ENCODE peak calls at places on chromosomes 4 and X, in eight cellular contexts. U, Z, A, F, V, Q, G and O are unnamed samples.
A peak's percentile ranks its signal among the peaks of the same experiment; 100 is the strongest.

GRCh38 chr4:119646347-119647071 is 17.9 kb upstream of the PDE5A start:
- ATAC-seq in Z (no peak), Q (no peak), U (no peak), F (no peak), G (no peak), V (no peak), A (peak; percentile 62), O (peak; percentile 42)

GRCh38 chr4:112130903-112131302 is 14.4 kb upstream of the FAM241A start:
- ATAC-seq in V (no peak), Z (no peak), A (no peak), F (no peak), Q (no peak), U (peak; percentile 97), G (no peak), O (no peak)

GRCh38 chr4:168265327-168265726 is 53.2 kb downstream of the DDX60 start:
- ATAC-seq in F (no peak), U (no peak), V (no peak), A (no peak), Q (no peak), Z (no peak), G (no peak), O (no peak)

GRCh38 chrX:18098704-18099103 is 122.0 kb downstream of the BEND2 start:
- ATAC-seq in A (no peak), U (peak; percentile 75), V (no peak), Z (no peak), G (no peak), F (no peak), Q (no peak), O (no peak)

GRCh38 chr4:13653356-13653755 is 25.8 kb upstream of the BOD1L1 start:
- ATAC-seq in F (no peak), V (no peak), U (no peak), Z (no peak), Q (no peak), A (no peak), G (no peak), O (no peak)

GRCh38 chr4:6027392-6027791 is 9.2 kb upstream of the C4orf50 start:
- ATAC-seq in Q (no peak), A (no peak), V (no peak), G (no peak), F (no peak), U (no peak), Z (no peak), O (no peak)

GRCh38 chrX:44058339-44058738 is 85.1 kb upstream of the NDP start:
- ATAC-seq in F (no peak), Z (no peak), Q (no peak), G (no peak), V (no peak), A (no peak), U (no peak), O (no peak)

GRCh38 chr4:113951263-113951662 is 28.2 kb downstream of the ARSJ start:
- ATAC-seq in Z (no peak), Q (no peak), A (peak; percentile 62), V (no peak), U (no peak), G (no peak), F (peak; percentile 62), O (peak; percentile 57)

GRCh38 chrX:350534-351321 is 32.1 kb upstream of the GTPBP6 start:
- ATAC-seq in F (no peak), Z (no peak), A (no peak), U (peak; percentile 11), G (no peak), Q (no peak), V (no peak), O (no peak)

GRCh38 chr4:179124957-179125356 is 1682.7 kb upstream of the AGA start:
- ATAC-seq in V (no peak), U (peak; percentile 72), F (no peak), Z (no peak), G (peak; percentile 9), A (no peak), Q (no peak), O (no peak)

GRCh38 chr4:179125870-179126269 is 1683.6 kb upstream of the AGA start:
- ATAC-seq in A (no peak), U (no peak), Z (no peak), F (no peak), V (no peak), Q (no peak), G (no peak), O (no peak)

GRCh38 chr4:179123079-179123478 is 1680.8 kb upstream of the AGA start:
- ATAC-seq in F (no peak), Z (no peak), G (no peak), Q (no peak), V (no peak), U (no peak), A (no peak), O (no peak)

GRCh38 chr4:179128299-179128698 is 1686.1 kb upstream of the AGA start:
- ATAC-seq in U (no peak), A (no peak), F (no peak), V (no peak), G (peak; percentile 76), Z (no peak), Q (no peak), O (no peak)

DNA sequence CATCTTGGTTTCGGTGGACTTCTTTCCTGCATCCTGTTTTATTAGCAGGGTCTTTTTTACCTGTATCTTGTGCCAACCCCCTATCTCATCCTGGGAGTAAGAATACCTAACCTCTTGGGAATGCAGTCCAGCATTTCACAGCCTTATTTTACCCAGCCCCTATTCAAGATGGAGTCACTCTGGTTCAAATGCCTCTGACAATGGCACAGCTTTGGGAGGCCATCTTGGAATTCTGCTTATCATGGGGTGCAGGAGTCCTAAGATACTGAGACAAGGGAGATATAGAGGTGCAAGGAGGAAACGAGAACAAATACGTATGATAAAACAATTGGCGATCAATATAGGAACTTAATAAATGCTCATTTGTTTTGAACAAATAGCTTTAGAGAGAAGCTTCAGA is 1682.2 kb upstream of the AGA start:
- ATAC-seq in Z (no peak), Q (no peak), U (no peak), G (no peak), F (no peak), A (no peak), V (no peak), O (no peak)
- TF ChIP-seq POLR2AphosphoS5 in Z (no peak), Q (no peak), U (no peak), G (no peak), F (no peak), A (no peak), V (no peak), O (no peak)

DNA sequence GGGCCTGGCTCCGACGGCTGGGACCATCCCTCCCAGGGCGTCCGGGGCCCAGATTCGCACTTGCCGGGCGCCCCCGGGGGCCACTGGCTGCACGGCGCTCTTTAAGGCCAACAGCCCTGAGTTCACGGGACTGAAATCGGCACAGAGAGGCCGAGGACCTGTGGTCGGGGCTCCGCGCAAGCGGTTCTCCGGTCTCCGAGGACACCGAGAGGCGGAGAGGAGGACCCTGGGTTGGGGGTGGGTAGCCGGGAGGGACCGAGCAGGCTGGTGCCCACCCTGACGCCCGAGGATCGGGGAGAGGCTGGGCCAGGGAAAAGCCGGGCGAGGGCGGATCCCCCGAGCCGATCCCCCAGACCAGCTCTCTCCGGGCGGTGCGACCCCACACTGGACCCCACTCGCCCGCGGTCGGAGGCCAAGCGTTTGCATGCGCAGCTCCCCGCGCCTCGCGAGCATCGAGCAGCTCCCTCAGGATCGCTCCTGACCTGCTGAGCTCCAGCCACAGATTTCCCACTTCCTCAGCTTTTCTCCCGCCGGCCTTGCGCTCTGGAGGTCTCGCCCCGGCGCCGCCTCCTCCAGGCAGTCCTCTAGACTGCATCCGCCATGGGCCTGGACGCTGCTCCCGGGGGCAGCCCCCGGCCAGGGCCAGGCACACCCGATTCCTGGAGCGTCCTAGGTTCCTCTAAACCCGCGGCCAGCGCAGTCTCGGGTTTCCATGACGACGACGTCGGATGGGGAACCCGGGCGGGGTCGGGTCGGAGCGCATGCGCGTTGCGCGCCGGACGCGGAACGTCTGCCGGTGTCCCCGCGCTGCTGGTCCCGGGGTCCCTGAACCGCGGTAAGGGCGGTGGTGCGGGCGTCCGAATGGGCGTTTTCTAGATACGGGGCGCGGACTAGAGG is 17.6 kb upstream of the NAT8L start:
- ATAC-seq in F (peak; percentile 83), U (peak; percentile 78), Z (peak; percentile 66), G (peak; percentile 90), A (peak; percentile 89), Q (peak; percentile 89), V (peak; percentile 78), O (peak; percentile 54)
- TF ChIP-seq POLR2AphosphoS5 in F (peak; percentile 90), U (peak; percentile 77), Z (no peak), G (no peak), A (peak; percentile 11), Q (no peak), V (peak; percentile 29), O (no peak)

GRCh38 chr4:179398414-179398813 is 1956.2 kb upstream of the AGA start:
- ATAC-seq in Q (no peak), Z (no peak), G (no peak), U (no peak), F (no peak), A (peak; percentile 16), V (no peak), O (no peak)
- TF ChIP-seq POLR2AphosphoS5 in Q (no peak), Z (no peak), G (no peak), U (no peak), F (no peak), A (no peak), V (no peak), O (no peak)

DNA sequence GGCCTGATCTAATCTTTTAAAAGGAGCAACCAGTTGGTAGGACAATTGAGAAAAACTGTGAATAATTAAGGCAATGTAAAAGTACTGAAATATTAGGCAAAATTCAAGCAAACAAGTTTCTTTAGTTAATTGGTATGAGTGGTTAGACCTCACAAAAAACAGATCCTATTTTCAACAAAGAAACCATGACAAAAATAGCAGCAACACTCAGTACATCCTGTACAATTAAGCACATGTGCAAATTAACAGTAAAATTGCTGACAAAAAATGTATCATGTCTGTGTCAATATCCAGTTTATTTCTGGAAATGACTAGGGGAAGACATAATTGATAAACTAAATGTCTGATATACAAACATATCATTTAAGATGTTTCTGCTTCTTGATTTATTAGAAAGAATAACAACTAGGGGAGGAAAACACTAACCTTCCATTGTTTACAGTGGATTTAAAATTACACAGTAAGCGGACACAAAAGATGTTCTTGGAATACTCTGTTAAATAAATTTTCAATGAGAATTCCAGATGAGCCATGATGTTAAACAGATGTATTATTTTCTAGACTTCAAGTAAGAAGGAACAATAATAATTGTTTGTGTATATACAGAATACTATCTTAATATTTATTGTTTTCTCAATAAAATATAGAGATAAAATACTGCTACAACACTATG is 638.9 kb downstream of the SPRY1 start:
- ATAC-seq in G (no peak), U (no peak), Q (no peak), Z (no peak), A (no peak), F (no peak), V (no peak), O (no peak)
- TF ChIP-seq POLR2AphosphoS5 in G (no peak), U (no peak), Q (no peak), Z (no peak), A (no peak), F (no peak), V (no peak), O (no peak)

GRCh38 chr4:7655549-7656243 is 221.0 kb upstream of the PSAPL1 start:
- ATAC-seq in G (no peak), Q (peak; percentile 75), U (no peak), V (no peak), F (no peak), Z (no peak), A (no peak), O (no peak)
- TF ChIP-seq POLR2AphosphoS5 in G (no peak), Q (no peak), U (no peak), V (no peak), F (no peak), Z (no peak), A (no peak), O (no peak)

DNA sequence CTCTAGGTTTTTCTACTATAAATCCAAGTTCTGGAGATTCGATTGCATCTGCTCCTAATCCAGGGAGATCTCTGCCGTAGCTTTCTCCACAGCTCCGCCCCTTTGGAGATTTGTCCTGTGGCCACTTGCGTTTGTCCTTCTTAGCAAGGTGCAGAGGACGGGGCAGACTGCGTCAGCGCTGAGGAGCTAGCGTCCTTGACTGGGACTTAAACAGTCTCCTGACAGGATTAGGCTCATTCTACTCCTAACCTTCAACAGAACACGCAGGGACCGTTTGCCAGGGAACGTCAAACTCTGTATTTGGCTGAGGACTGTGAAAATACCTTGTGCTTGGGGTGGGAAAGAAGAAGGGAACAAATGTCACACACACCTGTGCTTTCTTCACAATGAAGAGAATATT is 38.6 kb downstream of the SORBS2 start:
- ATAC-seq in F (no peak), G (no peak), U (peak; percentile 55), V (no peak), Z (peak; percentile 35), A (peak; percentile 32), Q (no peak), O (peak; percentile 31)
- TF ChIP-seq POLR2AphosphoS5 in F (no peak), G (no peak), U (no peak), V (no peak), Z (no peak), A (peak; percentile 38), Q (no peak), O (peak; percentile 58)